ENCODE peak calls at places on chromosomes 3 and 15, in four cellular contexts. One of them, this sample, is unnamed.

GRCh38 chr3:178504128-178504527 is 32.1 kb upstream of the KCNMB2 start:
- DNase-seq in body of pancreas: no peak
- DNase-seq in left lung: no peak
- DNase-seq in ovary: no peak
- DNase-seq in this sample: no peak

GRCh38 chr15:90062023-90062728 is 40.1 kb downstream of the IDH2 start:
- DNase-seq in body of pancreas: peak; percentile 90
- DNase-seq in left lung: peak; percentile 80
- DNase-seq in ovary: peak; percentile 61
- DNase-seq in this sample: peak; percentile 54

GRCh38 chr15:71278989-71279756 is 163.9 kb downstream of the THSD4 start:
- DNase-seq in body of pancreas: peak; percentile 84
- DNase-seq in left lung: peak; percentile 39
- DNase-seq in ovary: no peak
- DNase-seq in this sample: no peak

GRCh38 chr15:67832965-67833503 is 6.8 kb downstream of the RNU6-1 start:
- DNase-seq in body of pancreas: no peak
- DNase-seq in left lung: no peak
- DNase-seq in ovary: no peak
- DNase-seq in this sample: no peak

GRCh38 chr15:81311834-81312459 is 12.0 kb downstream of the STARD5 start:
- DNase-seq in body of pancreas: no peak
- DNase-seq in left lung: no peak
- DNase-seq in ovary: no peak
- DNase-seq in this sample: no peak

GRCh38 chr3:126130981-126131750 is 47.2 kb upstream of the SLC41A3 start:
- DNase-seq in body of pancreas: peak; percentile 7
- DNase-seq in left lung: peak; percentile 28
- DNase-seq in ovary: peak; percentile 8
- DNase-seq in this sample: peak; percentile 8

GRCh38 chr3:77048186-77048585 is 8.3 kb downstream of the ROBO2 start:
- DNase-seq in body of pancreas: no peak
- DNase-seq in left lung: no peak
- DNase-seq in ovary: no peak
- DNase-seq in this sample: no peak

GRCh38 chr3:46110701-46111493 is 83.6 kb upstream of the XCR1 start:
- DNase-seq in body of pancreas: no peak
- DNase-seq in left lung: peak; percentile 63
- DNase-seq in ovary: no peak
- DNase-seq in this sample: no peak

GRCh38 chr15:38207591-38207990 is 45.0 kb upstream of the SPRED1 start:
- DNase-seq in body of pancreas: no peak
- DNase-seq in left lung: no peak
- DNase-seq in ovary: no peak
- DNase-seq in this sample: no peak

GRCh38 chr15:68407141-68407885 is 24.6 kb downstream of the ITGA11 start:
- DNase-seq in body of pancreas: no peak
- DNase-seq in left lung: no peak
- DNase-seq in ovary: peak; percentile 22
- DNase-seq in this sample: no peak

GRCh38 chr3:94928921-94929320 is 866.1 kb downstream of the NSUN3 start:
- DNase-seq in body of pancreas: no peak
- DNase-seq in left lung: no peak
- DNase-seq in ovary: no peak
- DNase-seq in this sample: no peak

GRCh38 chr3:61858054-61858453 is 296.7 kb downstream of the PTPRG start:
- DNase-seq in body of pancreas: no peak
- DNase-seq in left lung: no peak
- DNase-seq in ovary: no peak
- DNase-seq in this sample: no peak

GRCh38 chr3:40871411-40871810 is 327.9 kb upstream of the CTNNB1 start:
- DNase-seq in body of pancreas: no peak
- DNase-seq in left lung: no peak
- DNase-seq in ovary: no peak
- DNase-seq in this sample: no peak

GRCh38 chr3:167880183-167880582 is 144.7 kb downstream of the SERPINI1 start:
- DNase-seq in body of pancreas: no peak
- DNase-seq in left lung: no peak
- DNase-seq in ovary: no peak
- DNase-seq in this sample: no peak

GRCh38 chr3:125052671-125053303 is 3.0 kb downstream of the HEG1 start:
- DNase-seq in body of pancreas: no peak
- DNase-seq in left lung: no peak
- DNase-seq in ovary: no peak
- DNase-seq in this sample: no peak

GRCh38 chr3:127815641-127816605 is 6.4 kb downstream of the MGLL start:
- DNase-seq in body of pancreas: no peak
- DNase-seq in left lung: peak; percentile 56
- DNase-seq in ovary: no peak
- DNase-seq in this sample: no peak

GRCh38 chr3:72738752-72739520 is 109.3 kb downstream of the SHQ1 start:
- DNase-seq in body of pancreas: peak; percentile 72
- DNase-seq in left lung: peak; percentile 60
- DNase-seq in ovary: peak; percentile 28
- DNase-seq in this sample: peak; percentile 26

GRCh38 chr3:125051715-125052581 is 3.8 kb downstream of the HEG1 start:
- DNase-seq in body of pancreas: no peak
- DNase-seq in left lung: no peak
- DNase-seq in ovary: peak; percentile 47
- DNase-seq in this sample: peak; percentile 70

GRCh38 chr3:21729888-21730459 is 21.0 kb downstream of the ZNF385D start:
- DNase-seq in body of pancreas: no peak
- DNase-seq in left lung: no peak
- DNase-seq in ovary: no peak
- DNase-seq in this sample: no peak

GRCh38 chr3:115113367-115113766 is 33.7 kb downstream of the ZBTB20 start:
- DNase-seq in body of pancreas: peak; percentile 18
- DNase-seq in left lung: no peak
- DNase-seq in ovary: no peak
- DNase-seq in this sample: no peak

GRCh38 chr3:192130534-192131132 is 596.7 kb downstream of the FGF12 start:
- DNase-seq in body of pancreas: peak; percentile 66
- DNase-seq in left lung: peak; percentile 30
- DNase-seq in ovary: no peak
- DNase-seq in this sample: peak; percentile 21

GRCh38 chr15:34318277-34319079 is 19.1 kb downstream of the SLC12A6 start:
- DNase-seq in body of pancreas: peak; percentile 76
- DNase-seq in left lung: peak; percentile 80
- DNase-seq in ovary: peak; percentile 29
- DNase-seq in this sample: peak; percentile 51

GRCh38 chr3:34727700-34728099 is 911.6 kb upstream of the ARPP21 start:
- DNase-seq in body of pancreas: no peak
- DNase-seq in left lung: no peak
- DNase-seq in ovary: no peak
- DNase-seq in this sample: no peak

DNA sequence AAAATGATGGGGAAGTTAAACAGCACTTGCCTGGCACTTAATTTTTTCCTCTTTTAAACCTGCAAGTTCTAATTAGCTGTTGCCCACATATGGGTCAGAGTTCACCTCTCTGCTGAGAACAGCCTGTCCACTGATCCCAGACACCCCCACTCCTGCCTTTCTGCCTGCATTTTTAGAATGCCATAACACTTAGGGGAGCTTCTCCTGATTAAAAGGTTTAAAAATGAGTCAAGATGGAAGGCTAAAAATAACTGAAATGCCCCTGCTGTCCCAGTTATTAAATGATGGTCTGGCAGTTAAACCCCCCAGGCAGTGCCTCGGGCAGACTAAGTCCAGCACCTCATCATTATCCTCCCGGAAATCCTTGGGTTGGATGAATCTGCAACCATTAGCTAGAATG is 913.6 kb upstream of the ARPP21 start:
- DNase-seq in body of pancreas: no peak
- DNase-seq in left lung: no peak
- DNase-seq in ovary: no peak
- DNase-seq in this sample: no peak
- TF ChIP-seq CTCF in body of pancreas: no peak
- TF ChIP-seq CTCF in left lung: no peak
- TF ChIP-seq CTCF in ovary: no peak
- TF ChIP-seq CTCF in this sample: no peak

GRCh38 chr3:147422226-147422933 is 13.2 kb downstream of the ZIC1 start:
- DNase-seq in body of pancreas: no peak
- DNase-seq in left lung: no peak
- DNase-seq in ovary: no peak
- DNase-seq in this sample: no peak
- H3K9me3 ChIP-seq in body of pancreas: no peaks in the 10 kb centered on the region
- H3K9me3 ChIP-seq in left lung: no peaks in the 10 kb centered on the region
- H3K9me3 ChIP-seq in ovary: no peaks in the 10 kb centered on the region
- H3K9me3 ChIP-seq in this sample: no peaks in the 10 kb centered on the region

GRCh38 chr15:31361764-31362120 is 35.1 kb downstream of the KLF13 start:
- DNase-seq in body of pancreas: no peak
- DNase-seq in left lung: no peak
- DNase-seq in ovary: no peak
- DNase-seq in this sample: no peak
- H3K4me1 ChIP-seq in body of pancreas: peaks cover 100% of the 10 kb centered on the region
- H3K4me1 ChIP-seq in left lung: peaks cover 100% of the 10 kb centered on the region
- H3K4me1 ChIP-seq in ovary: peaks cover 15% of the 10 kb centered on the region
- H3K4me1 ChIP-seq in this sample: peaks cover 100% of the 10 kb centered on the region

DNA sequence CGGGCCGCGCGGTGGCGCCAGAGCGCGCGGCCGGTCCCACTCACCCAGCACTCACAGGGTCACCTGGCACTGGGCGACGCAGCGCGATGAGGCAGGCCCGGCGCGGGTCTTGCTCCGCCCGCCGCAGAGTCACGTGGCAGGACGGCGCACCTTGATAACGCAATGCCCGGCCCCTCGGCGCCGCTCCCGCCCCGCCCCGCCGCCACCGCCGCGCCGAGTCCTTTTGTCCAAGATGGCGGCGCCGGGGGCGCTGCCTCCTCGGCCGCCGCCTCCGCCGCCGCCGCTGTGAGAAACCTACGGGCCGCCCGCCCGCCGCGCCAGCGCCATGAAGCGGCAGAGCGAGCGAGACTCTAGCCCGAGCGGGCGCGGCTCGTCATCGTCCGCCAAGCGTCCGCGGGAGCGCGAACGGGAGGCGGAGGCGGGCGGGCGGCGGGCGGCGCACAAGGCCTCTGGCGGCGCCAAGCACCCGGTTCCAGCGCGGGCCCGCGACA is at the start of gene RBM15B:
- DNase-seq in body of pancreas: peak; percentile 99
- DNase-seq in left lung: peak; percentile 99
- DNase-seq in ovary: peak; percentile 98
- DNase-seq in this sample: peak; percentile 98
- TF ChIP-seq CTCF in body of pancreas: peak; percentile 98
- TF ChIP-seq CTCF in left lung: peak; percentile 79
- TF ChIP-seq CTCF in ovary: peak; percentile 87
- TF ChIP-seq CTCF in this sample: peak; percentile 92

GRCh38 chr3:44685128-44685800 is 27.2 kb upstream of the ZNF502 start:
- DNase-seq in body of pancreas: peak; percentile 87
- DNase-seq in left lung: peak; percentile 77
- DNase-seq in ovary: peak; percentile 71
- DNase-seq in this sample: peak; percentile 77

GRCh38 chr3:44682182-44682896 is 30.1 kb upstream of the ZNF502 start:
- DNase-seq in body of pancreas: no peak
- DNase-seq in left lung: no peak
- DNase-seq in ovary: no peak
- DNase-seq in this sample: no peak

DNA sequence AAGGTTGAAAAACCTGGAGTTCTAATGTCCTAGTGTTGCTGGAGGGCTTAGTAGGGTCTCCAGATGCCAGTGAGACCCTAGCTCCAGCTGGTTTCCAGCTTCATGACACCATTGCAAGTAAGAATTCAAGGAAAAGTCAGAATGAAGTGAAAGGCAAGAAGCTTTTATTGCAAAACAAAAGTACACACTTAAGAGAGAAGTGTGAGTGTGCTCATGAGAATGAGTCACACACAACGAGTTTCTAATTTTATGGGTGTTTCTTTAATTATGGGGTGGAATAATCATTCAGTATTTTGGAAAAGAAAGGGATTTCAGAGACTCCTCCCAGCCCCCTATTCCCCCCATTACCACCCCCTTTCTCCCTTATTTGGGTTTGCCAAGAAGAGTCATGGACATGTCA is 24.6 kb upstream of the ZNF502 start:
- DNase-seq in body of pancreas: no peak
- DNase-seq in left lung: no peak
- DNase-seq in ovary: no peak
- DNase-seq in this sample: no peak
- H3K9me3 ChIP-seq in body of pancreas: no peaks in the 10 kb centered on the region
- H3K9me3 ChIP-seq in left lung: no peaks in the 10 kb centered on the region
- H3K9me3 ChIP-seq in ovary: peaks cover 7% of the 10 kb centered on the region
- H3K9me3 ChIP-seq in this sample: peaks cover 15% of the 10 kb centered on the region

GRCh38 chr3:119309591-119309990 is 15.4 kb downstream of the ARHGAP31 start:
- DNase-seq in body of pancreas: no peak
- DNase-seq in left lung: no peak
- DNase-seq in ovary: no peak
- DNase-seq in this sample: no peak

GRCh38 chr3:119313461-119313860 is 19.3 kb downstream of the ARHGAP31 start:
- DNase-seq in body of pancreas: no peak
- DNase-seq in left lung: no peak
- DNase-seq in ovary: no peak
- DNase-seq in this sample: no peak

GRCh38 chr3:119308355-119308754 is 14.2 kb downstream of the ARHGAP31 start:
- DNase-seq in body of pancreas: no peak
- DNase-seq in left lung: no peak
- DNase-seq in ovary: no peak
- DNase-seq in this sample: no peak

GRCh38 chr3:119311191-119311925 is 17.2 kb downstream of the ARHGAP31 start:
- DNase-seq in body of pancreas: no peak
- DNase-seq in left lung: no peak
- DNase-seq in ovary: no peak
- DNase-seq in this sample: no peak

GRCh38 chr3:119310052-119310451 is 15.9 kb downstream of the ARHGAP31 start:
- DNase-seq in body of pancreas: no peak
- DNase-seq in left lung: no peak
- DNase-seq in ovary: no peak
- DNase-seq in this sample: no peak
- H3K4me1 ChIP-seq in body of pancreas: no peaks in the 10 kb centered on the region
- H3K4me1 ChIP-seq in left lung: peaks cover 85% of the 10 kb centered on the region
- H3K4me1 ChIP-seq in ovary: peaks cover 4% of the 10 kb centered on the region
- H3K4me1 ChIP-seq in this sample: peaks cover 81% of the 10 kb centered on the region

DNA sequence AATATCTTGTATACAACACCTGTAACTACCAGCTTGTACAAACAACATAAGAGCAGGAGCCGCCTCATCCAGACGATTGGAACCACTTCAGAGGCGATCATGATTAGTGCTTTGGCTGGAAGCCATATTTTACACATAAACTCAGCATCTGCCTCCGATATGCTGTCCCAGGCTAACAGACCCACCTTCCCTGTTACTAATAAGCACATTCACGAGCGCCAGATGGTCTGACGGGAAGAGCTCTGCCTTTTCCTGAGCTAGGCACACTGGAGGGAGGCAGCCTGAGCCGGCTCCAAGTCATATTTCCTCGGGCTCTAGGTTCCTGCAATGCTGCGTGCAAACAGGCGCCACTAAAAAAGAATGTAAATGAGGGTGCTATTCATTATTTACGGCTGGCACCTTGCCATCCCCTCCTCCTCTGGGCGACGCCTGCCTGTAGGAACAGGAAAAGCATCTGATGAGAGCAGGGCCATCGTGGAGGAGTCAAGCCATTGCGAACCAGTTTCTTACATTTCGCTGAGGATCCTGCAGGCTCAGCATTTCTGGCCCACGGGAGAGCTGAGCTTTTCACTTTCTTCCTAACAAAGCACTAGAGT is 98.2 kb downstream of the ANXA2 start:
- DNase-seq in body of pancreas: peak; percentile 51
- DNase-seq in left lung: no peak
- DNase-seq in ovary: peak; percentile 27
- DNase-seq in this sample: no peak
- TF ChIP-seq CTCF in body of pancreas: no peak
- TF ChIP-seq CTCF in left lung: no peak
- TF ChIP-seq CTCF in ovary: no peak
- TF ChIP-seq CTCF in this sample: peak; percentile 25

This sample was measured in left ventricle myocardium inferior.